ENCODE peak calls at places on chromosomes 11 and 22, in nine cellular contexts. R is HTR-8/SVneo; X is activated naive CD8-positive, alpha-beta T cell treated with anti-CD3 and anti-CD28 coated beads, Interleukin-2, amount 50 U/mL, for 24 hours; I is glutamatergic neuron; O is WERI-Rb-1; L is NCI-H2107; W is NCI-H1436; H is kidney tubule cell; E is stimulated activated CD4-positive, alpha-beta T cell treated with anti-CD3 and anti-CD28 coated beads, Interleukin-1b, Interleukin-23, amount 100 ng/mL, for 1 hour. T is an unnamed sample.
A peak's percentile ranks its signal among the peaks of the same experiment; 100 is the strongest.

GRCh38 chr11:86947541-86947940 is 7.7 kb downstream of the FZD4 start:
- DNase-seq in R (no peak), X (no peak), I (no peak), O (no peak), L (no peak), W (no peak), H (peak; percentile 44), E (no peak), T (no peak)

GRCh38 chr11:25484225-25484624 is 847.7 kb upstream of the ANO3 start:
- DNase-seq in R (no peak), X (no peak), I (no peak), O (no peak), L (no peak), W (no peak), H (no peak), E (no peak), T (no peak)

GRCh38 chr22:35514366-35514765 is 26.3 kb upstream of the RASD2 start:
- DNase-seq in R (no peak), X (no peak), I (no peak), O (no peak), L (no peak), W (no peak), H (no peak), E (no peak), T (no peak)

GRCh38 chr11:19846654-19847330 is 134.2 kb downstream of the NAV2 start:
- DNase-seq in R (no peak), X (no peak), I (no peak), O (no peak), L (no peak), W (no peak), H (no peak), E (no peak), T (no peak)

GRCh38 chr11:17256512-17256911 is 20.0 kb upstream of the NUCB2 start:
- DNase-seq in R (peak; percentile 52), X (no peak), I (no peak), O (no peak), L (no peak), W (no peak), H (peak; percentile 53), E (no peak), T (no peak)

GRCh38 chr11:67644042-67644441 is 4.5 kb upstream of the TBX10 start:
- DNase-seq in R (no peak), X (no peak), I (no peak), O (peak; percentile 38), L (no peak), W (no peak), H (peak; percentile 20), E (no peak), T (no peak)

GRCh38 chr11:66368484-66368883 is 3.1 kb downstream of the SLC29A2 start:
- DNase-seq in R (no peak), X (no peak), I (no peak), O (no peak), L (no peak), W (no peak), H (no peak), E (no peak), T (no peak)

GRCh38 chr11:3152471-3153110 is 12.5 kb downstream of the OSBPL5 start:
- DNase-seq in R (no peak), X (no peak), I (no peak), O (no peak), L (no peak), W (no peak), H (no peak), E (no peak), T (no peak)

GRCh38 chr22:46788426-46789168 is 26.1 kb downstream of the TBC1D22A start:
- DNase-seq in R (no peak), X (peak; percentile 31), I (no peak), O (no peak), L (no peak), W (no peak), H (no peak), E (no peak), T (no peak)

GRCh38 chr11:71309611-71310010 is 57.2 kb upstream of the SHANK2 start:
- DNase-seq in R (no peak), X (no peak), I (no peak), O (no peak), L (no peak), W (no peak), H (no peak), E (no peak), T (no peak)

T was measured in DND-41.